ENCODE peak calls at places on chromosomes 11 and 22, in ten cellular contexts. One of them, this sample, is unnamed.
A peak's percentile ranks its signal among the peaks of the same experiment; 100 is the strongest.

GRCh38 chr11:35003658-35004057 is 87.2 kb downstream of the PDHX start:
- DNase-seq in tibial nerve: no peak
- DNase-seq in suprapubic skin: no peak
- DNase-seq in dorsolateral prefrontal cortex: no peak
- DNase-seq in PC-9: no peak
- DNase-seq in brain microvascular endothelial cell: no peak
- DNase-seq in A549: no peak
- DNase-seq in heart right ventricle: no peak
- DNase-seq in thoracic aorta: no peak
- DNase-seq in WERI-Rb-1: no peak
- DNase-seq in this sample: no peak

GRCh38 chr11:12642040-12642439 is 32.2 kb upstream of the TEAD1 start:
- DNase-seq in tibial nerve: no peak
- DNase-seq in suprapubic skin: no peak
- DNase-seq in dorsolateral prefrontal cortex: no peak
- DNase-seq in PC-9: no peak
- DNase-seq in brain microvascular endothelial cell: peak; percentile 20
- DNase-seq in A549: no peak
- DNase-seq in heart right ventricle: no peak
- DNase-seq in thoracic aorta: no peak
- DNase-seq in WERI-Rb-1: no peak
- DNase-seq in this sample: no peak

GRCh38 chr22:30396871-30397655 is at the start of gene SEC14L2:
- DNase-seq in tibial nerve: peak; percentile 59
- DNase-seq in suprapubic skin: peak; percentile 89
- DNase-seq in dorsolateral prefrontal cortex: peak; percentile 88
- DNase-seq in PC-9: peak; percentile 64
- DNase-seq in brain microvascular endothelial cell: no peak
- DNase-seq in A549: peak; percentile 33
- DNase-seq in heart right ventricle: peak; percentile 74
- DNase-seq in thoracic aorta: peak; percentile 16
- DNase-seq in WERI-Rb-1: peak; percentile 78
- DNase-seq in this sample: no peak

GRCh38 chr11:95067042-95067827 is 516 bp downstream of the SRSF8 start:
- DNase-seq in tibial nerve: peak; percentile 73
- DNase-seq in suprapubic skin: peak; percentile 89
- DNase-seq in dorsolateral prefrontal cortex: peak; percentile 89
- DNase-seq in PC-9: peak; percentile 72
- DNase-seq in brain microvascular endothelial cell: peak; percentile 65
- DNase-seq in A549: peak; percentile 78
- DNase-seq in heart right ventricle: peak; percentile 88
- DNase-seq in thoracic aorta: peak; percentile 36
- DNase-seq in WERI-Rb-1: peak; percentile 82
- DNase-seq in this sample: peak; percentile 72

GRCh38 chr11:85027346-85027745 is 599.8 kb downstream of the DLG2 start:
- DNase-seq in tibial nerve: no peak
- DNase-seq in suprapubic skin: no peak
- DNase-seq in dorsolateral prefrontal cortex: no peak
- DNase-seq in PC-9: no peak
- DNase-seq in brain microvascular endothelial cell: no peak
- DNase-seq in A549: no peak
- DNase-seq in heart right ventricle: peak; percentile 2
- DNase-seq in thoracic aorta: no peak
- DNase-seq in WERI-Rb-1: no peak
- DNase-seq in this sample: peak; percentile 29

GRCh38 chr11:16252373-16252772 is 104.0 kb downstream of the SOX6 start:
- DNase-seq in tibial nerve: no peak
- DNase-seq in suprapubic skin: no peak
- DNase-seq in dorsolateral prefrontal cortex: no peak
- DNase-seq in PC-9: no peak
- DNase-seq in brain microvascular endothelial cell: peak; percentile 4
- DNase-seq in A549: peak; percentile 4
- DNase-seq in heart right ventricle: no peak
- DNase-seq in thoracic aorta: no peak
- DNase-seq in WERI-Rb-1: peak; percentile 10
- DNase-seq in this sample: no peak

GRCh38 chr11:507727-508515 is 879 bp upstream of the RNH1 start:
- DNase-seq in tibial nerve: no peak
- DNase-seq in suprapubic skin: no peak
- DNase-seq in dorsolateral prefrontal cortex: no peak
- DNase-seq in PC-9: no peak
- DNase-seq in brain microvascular endothelial cell: no peak
- DNase-seq in A549: no peak
- DNase-seq in heart right ventricle: no peak
- DNase-seq in thoracic aorta: no peak
- DNase-seq in WERI-Rb-1: no peak
- DNase-seq in this sample: no peak

GRCh38 chr11:67584205-67584880 is 731 bp downstream of the GSTP1 start:
- DNase-seq in tibial nerve: peak; percentile 61
- DNase-seq in suprapubic skin: peak; percentile 90
- DNase-seq in dorsolateral prefrontal cortex: peak; percentile 74
- DNase-seq in PC-9: peak; percentile 81
- DNase-seq in brain microvascular endothelial cell: no peak
- DNase-seq in A549: no peak
- DNase-seq in heart right ventricle: peak; percentile 78
- DNase-seq in thoracic aorta: no peak
- DNase-seq in WERI-Rb-1: peak; percentile 44
- DNase-seq in this sample: peak; percentile 88

GRCh38 chr11:44484211-44484610 is 81.3 kb upstream of the CD82 start:
- DNase-seq in tibial nerve: no peak
- DNase-seq in suprapubic skin: no peak
- DNase-seq in dorsolateral prefrontal cortex: no peak
- DNase-seq in PC-9: peak; percentile 4
- DNase-seq in brain microvascular endothelial cell: no peak
- DNase-seq in A549: peak; percentile 38
- DNase-seq in heart right ventricle: no peak
- DNase-seq in thoracic aorta: no peak
- DNase-seq in WERI-Rb-1: peak; percentile 15
- DNase-seq in this sample: no peak

GRCh38 chr22:21780259-21780658 is 44.7 kb upstream of the YPEL1 start:
- DNase-seq in tibial nerve: no peak
- DNase-seq in suprapubic skin: no peak
- DNase-seq in dorsolateral prefrontal cortex: no peak
- DNase-seq in PC-9: no peak
- DNase-seq in brain microvascular endothelial cell: no peak
- DNase-seq in A549: no peak
- DNase-seq in heart right ventricle: no peak
- DNase-seq in thoracic aorta: no peak
- DNase-seq in WERI-Rb-1: no peak
- DNase-seq in this sample: no peak

GRCh38 chr22:30883586-30884145 is 84.9 kb downstream of the MORC2 start:
- DNase-seq in tibial nerve: no peak
- DNase-seq in suprapubic skin: no peak
- DNase-seq in dorsolateral prefrontal cortex: no peak
- DNase-seq in PC-9: no peak
- DNase-seq in brain microvascular endothelial cell: no peak
- DNase-seq in A549: no peak
- DNase-seq in heart right ventricle: peak; percentile 2
- DNase-seq in thoracic aorta: no peak
- DNase-seq in WERI-Rb-1: no peak
- DNase-seq in this sample: no peak

GRCh38 chr11:61695917-61696316 is 15.7 kb downstream of the DAGLA start:
- DNase-seq in tibial nerve: peak; percentile 54
- DNase-seq in suprapubic skin: peak; percentile 91
- DNase-seq in dorsolateral prefrontal cortex: peak; percentile 76
- DNase-seq in PC-9: peak; percentile 94
- DNase-seq in brain microvascular endothelial cell: peak; percentile 75
- DNase-seq in A549: peak; percentile 74
- DNase-seq in heart right ventricle: peak; percentile 74
- DNase-seq in thoracic aorta: peak; percentile 46
- DNase-seq in WERI-Rb-1: no peak
- DNase-seq in this sample: peak; percentile 85

GRCh38 chr11:88384678-88385015 is 47.1 kb upstream of the CTSC start:
- DNase-seq in tibial nerve: no peak
- DNase-seq in suprapubic skin: no peak
- DNase-seq in dorsolateral prefrontal cortex: no peak
- DNase-seq in PC-9: peak; percentile 36
- DNase-seq in brain microvascular endothelial cell: peak; percentile 40
- DNase-seq in A549: peak; percentile 11
- DNase-seq in heart right ventricle: no peak
- DNase-seq in thoracic aorta: no peak
- DNase-seq in WERI-Rb-1: no peak
- DNase-seq in this sample: no peak

GRCh38 chr22:32760396-32760795 is 41.1 kb upstream of the TIMP3 start:
- DNase-seq in tibial nerve: no peak
- DNase-seq in suprapubic skin: no peak
- DNase-seq in dorsolateral prefrontal cortex: no peak
- DNase-seq in PC-9: no peak
- DNase-seq in brain microvascular endothelial cell: no peak
- DNase-seq in A549: no peak
- DNase-seq in heart right ventricle: no peak
- DNase-seq in thoracic aorta: no peak
- DNase-seq in WERI-Rb-1: no peak
- DNase-seq in this sample: no peak

GRCh38 chr11:103370076-103370475 is 260.9 kb downstream of the DYNC2H1 start:
- DNase-seq in tibial nerve: no peak
- DNase-seq in suprapubic skin: no peak
- DNase-seq in dorsolateral prefrontal cortex: no peak
- DNase-seq in PC-9: no peak
- DNase-seq in brain microvascular endothelial cell: no peak
- DNase-seq in A549: no peak
- DNase-seq in heart right ventricle: no peak
- DNase-seq in thoracic aorta: no peak
- DNase-seq in WERI-Rb-1: no peak
- DNase-seq in this sample: no peak

GRCh38 chr11:61787928-61788491 is 4.4 kb downstream of the TMEM258 start:
- DNase-seq in tibial nerve: no peak
- DNase-seq in suprapubic skin: no peak
- DNase-seq in dorsolateral prefrontal cortex: peak; percentile 73
- DNase-seq in PC-9: no peak
- DNase-seq in brain microvascular endothelial cell: peak; percentile 59
- DNase-seq in A549: peak; percentile 84
- DNase-seq in heart right ventricle: no peak
- DNase-seq in thoracic aorta: no peak
- DNase-seq in WERI-Rb-1: peak; percentile 87
- DNase-seq in this sample: no peak

GRCh38 chr22:44668190-44668885 is 33.7 kb upstream of the PRR5 start:
- DNase-seq in tibial nerve: no peak
- DNase-seq in suprapubic skin: no peak
- DNase-seq in dorsolateral prefrontal cortex: no peak
- DNase-seq in PC-9: no peak
- DNase-seq in brain microvascular endothelial cell: no peak
- DNase-seq in A549: no peak
- DNase-seq in heart right ventricle: peak; percentile 37
- DNase-seq in thoracic aorta: no peak
- DNase-seq in WERI-Rb-1: peak; percentile 52
- DNase-seq in this sample: no peak
- H3K27ac ChIP-seq in tibial nerve: peak overlapping the region; percentile 82
- H3K27ac ChIP-seq in suprapubic skin: peak overlapping the region; percentile 89
- H3K27ac ChIP-seq in dorsolateral prefrontal cortex: no peak overlapping the region
- H3K27ac ChIP-seq in PC-9: no peak overlapping the region
- H3K27ac ChIP-seq in brain microvascular endothelial cell: no peak overlapping the region
- H3K27ac ChIP-seq in A549: peak overlapping the region; percentile 80
- H3K27ac ChIP-seq in heart right ventricle: peak overlapping the region; percentile 61
- H3K27ac ChIP-seq in thoracic aorta: peak overlapping the region; percentile 37
- H3K27ac ChIP-seq in WERI-Rb-1: no peak overlapping the region
- H3K27ac ChIP-seq in this sample: no peak overlapping the region

DNA sequence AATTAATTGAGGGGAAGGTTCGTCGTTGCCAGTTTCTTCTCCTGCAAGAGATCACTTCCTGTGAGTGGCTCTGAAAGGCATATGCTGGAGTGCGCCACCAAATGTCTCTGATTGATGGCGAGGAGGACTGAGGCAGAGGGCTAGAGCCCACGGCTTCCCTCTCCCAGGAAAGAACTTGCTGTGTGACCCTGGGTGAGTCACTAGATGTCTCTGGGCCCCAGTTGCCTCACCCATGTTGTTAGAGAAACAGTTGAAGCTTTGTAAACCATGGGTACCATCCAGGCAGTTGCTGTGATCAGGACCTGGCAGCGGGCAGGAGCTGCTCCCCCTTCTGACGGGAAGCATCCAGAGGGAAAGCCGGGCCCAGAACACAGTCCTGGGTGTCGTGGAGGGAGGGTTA is 3.2 kb downstream of the ABCG4 start:
- DNase-seq in tibial nerve: no peak
- DNase-seq in suprapubic skin: no peak
- DNase-seq in dorsolateral prefrontal cortex: no peak
- DNase-seq in PC-9: no peak
- DNase-seq in brain microvascular endothelial cell: no peak
- DNase-seq in A549: no peak
- DNase-seq in heart right ventricle: no peak
- DNase-seq in thoracic aorta: no peak
- DNase-seq in WERI-Rb-1: no peak
- DNase-seq in this sample: no peak
- TF ChIP-seq CTCF in tibial nerve: no peak
- TF ChIP-seq CTCF in suprapubic skin: no peak
- TF ChIP-seq CTCF in dorsolateral prefrontal cortex: no peak
- TF ChIP-seq CTCF in PC-9: no peak
- TF ChIP-seq CTCF in brain microvascular endothelial cell: no peak
- TF ChIP-seq CTCF in A549: no peak
- TF ChIP-seq CTCF in heart right ventricle: no peak
- TF ChIP-seq CTCF in thoracic aorta: no peak
- TF ChIP-seq CTCF in WERI-Rb-1: no peak
- TF ChIP-seq CTCF in this sample: no peak

GRCh38 chr11:76131142-76131541 is 75.2 kb downstream of the WNT11 start:
- DNase-seq in tibial nerve: no peak
- DNase-seq in suprapubic skin: no peak
- DNase-seq in dorsolateral prefrontal cortex: no peak
- DNase-seq in PC-9: no peak
- DNase-seq in brain microvascular endothelial cell: no peak
- DNase-seq in A549: no peak
- DNase-seq in heart right ventricle: no peak
- DNase-seq in thoracic aorta: no peak
- DNase-seq in WERI-Rb-1: peak; percentile 32
- DNase-seq in this sample: no peak
- H3K27ac ChIP-seq in tibial nerve: peak overlapping the region; percentile 66
- H3K27ac ChIP-seq in suprapubic skin: no peak overlapping the region
- H3K27ac ChIP-seq in dorsolateral prefrontal cortex: peak overlapping the region; percentile 61
- H3K27ac ChIP-seq in PC-9: no peak overlapping the region
- H3K27ac ChIP-seq in brain microvascular endothelial cell: no peak overlapping the region
- H3K27ac ChIP-seq in A549: no peak overlapping the region
- H3K27ac ChIP-seq in heart right ventricle: peak overlapping the region; percentile 21
- H3K27ac ChIP-seq in thoracic aorta: peak overlapping the region; percentile 44
- H3K27ac ChIP-seq in WERI-Rb-1: peak overlapping the region; percentile 22
- H3K27ac ChIP-seq in this sample: no peak overlapping the region

DNA sequence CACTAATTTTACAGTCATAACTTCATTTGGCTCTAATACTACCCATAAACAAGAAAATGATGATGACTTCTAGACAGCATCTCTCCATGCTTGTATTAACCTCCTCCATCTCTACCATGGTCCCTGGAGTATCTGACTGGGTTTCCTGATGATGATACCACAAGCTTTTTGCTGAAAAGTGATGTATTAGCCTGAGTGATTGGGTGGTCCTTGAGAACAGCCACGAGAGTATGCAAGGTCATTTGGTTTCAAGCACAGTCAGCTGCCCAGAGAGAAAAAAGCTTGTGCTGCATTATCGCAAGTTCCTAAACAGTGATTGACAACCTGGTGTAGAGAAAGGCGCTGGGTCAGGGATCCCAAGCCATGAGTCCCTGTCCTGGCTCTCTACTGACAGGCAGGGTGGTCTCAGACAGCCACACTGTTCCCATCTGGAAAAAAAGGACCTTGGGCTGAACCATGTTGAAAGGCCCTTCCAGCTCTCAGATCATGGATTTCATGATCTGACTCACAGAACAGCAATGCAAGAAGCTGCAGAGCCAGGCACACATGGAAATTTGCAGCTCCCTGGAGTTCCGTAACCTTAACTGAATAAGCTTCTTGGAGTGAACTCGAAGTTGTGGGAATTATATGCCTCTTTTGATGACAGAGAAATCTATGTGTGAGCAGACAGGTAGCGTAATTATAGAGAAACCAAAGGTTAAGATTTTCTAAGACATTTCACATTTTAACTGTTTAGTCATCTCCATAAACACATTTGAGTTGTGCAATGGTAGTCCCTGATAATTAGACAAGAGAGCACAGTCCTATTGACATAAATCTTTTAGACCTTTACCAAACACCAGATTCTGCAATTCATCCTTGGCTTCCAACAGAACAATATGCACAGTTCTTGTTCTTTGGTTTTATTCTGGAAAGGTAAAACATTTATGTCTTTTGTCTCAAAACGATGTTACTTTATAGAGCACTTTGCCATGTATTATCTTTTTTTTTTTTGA is 54.1 kb upstream of the UBASH3B start:
- DNase-seq in tibial nerve: peak; percentile 25
- DNase-seq in suprapubic skin: no peak
- DNase-seq in dorsolateral prefrontal cortex: no peak
- DNase-seq in PC-9: no peak
- DNase-seq in brain microvascular endothelial cell: peak; percentile 42
- DNase-seq in A549: peak; percentile 56
- DNase-seq in heart right ventricle: no peak
- DNase-seq in thoracic aorta: no peak
- DNase-seq in WERI-Rb-1: no peak
- DNase-seq in this sample: no peak
- TF ChIP-seq CTCF in tibial nerve: no peak
- TF ChIP-seq CTCF in suprapubic skin: no peak
- TF ChIP-seq CTCF in dorsolateral prefrontal cortex: no peak
- TF ChIP-seq CTCF in PC-9: no peak
- TF ChIP-seq CTCF in brain microvascular endothelial cell: no peak
- TF ChIP-seq CTCF in A549: no peak
- TF ChIP-seq CTCF in heart right ventricle: no peak
- TF ChIP-seq CTCF in thoracic aorta: no peak
- TF ChIP-seq CTCF in WERI-Rb-1: no peak
- TF ChIP-seq CTCF in this sample: no peak

This sample was measured in RWPE2.